ENCODE peak calls at places on chromosomes 12 and 14, in nine cellular contexts. One of them, this sample, is unnamed. For H3K4me1, the result is how much of the 10 kb centered on the place peaks cover.

GRCh38 chr12:112340983-112341840 is 41.0 kb downstream of the HECTD4 start:
- DNase-seq in H9: no peak
- DNase-seq in adrenal gland: no peak
- DNase-seq in cardiac muscle cell: no peak
- DNase-seq in endodermal cell: no peak
- DNase-seq in left ventricle myocardium inferior: no peak
- DNase-seq in foreskin keratinocyte: no peak
- DNase-seq in CD8-positive, alpha-beta T cell: no peak
- DNase-seq in astrocyte: no peak
- DNase-seq in this sample: no peak

GRCh38 chr12:75086086-75087038 is 123.3 kb downstream of the KCNC2 start:
- DNase-seq in H9: no peak
- DNase-seq in adrenal gland: no peak
- DNase-seq in cardiac muscle cell: no peak
- DNase-seq in endodermal cell: no peak
- DNase-seq in left ventricle myocardium inferior: no peak
- DNase-seq in foreskin keratinocyte: no peak
- DNase-seq in CD8-positive, alpha-beta T cell: no peak
- DNase-seq in astrocyte: peak
- DNase-seq in this sample: no peak

GRCh38 chr14:64971452-64971889 is 665 bp downstream of the RAB15 start:
- DNase-seq in H9: no peak
- DNase-seq in adrenal gland: no peak
- DNase-seq in cardiac muscle cell: no peak
- DNase-seq in endodermal cell: peak
- DNase-seq in left ventricle myocardium inferior: no peak
- DNase-seq in foreskin keratinocyte: no peak
- DNase-seq in CD8-positive, alpha-beta T cell: no peak
- DNase-seq in astrocyte: no peak
- DNase-seq in this sample: no peak

GRCh38 chr14:61219673-61220072 is 61.5 kb downstream of the TMEM30B start:
- DNase-seq in H9: no peak
- DNase-seq in adrenal gland: no peak
- DNase-seq in cardiac muscle cell: no peak
- DNase-seq in endodermal cell: no peak
- DNase-seq in left ventricle myocardium inferior: no peak
- DNase-seq in foreskin keratinocyte: no peak
- DNase-seq in CD8-positive, alpha-beta T cell: no peak
- DNase-seq in astrocyte: no peak
- DNase-seq in this sample: no peak

GRCh38 chr14:45426685-45427282 is 173.8 kb upstream of the MIS18BP1 start:
- DNase-seq in H9: peak
- DNase-seq in adrenal gland: no peak
- DNase-seq in cardiac muscle cell: peak
- DNase-seq in endodermal cell: peak
- DNase-seq in left ventricle myocardium inferior: no peak
- DNase-seq in foreskin keratinocyte: peak
- DNase-seq in CD8-positive, alpha-beta T cell: no peak
- DNase-seq in astrocyte: peak
- DNase-seq in this sample: no peak

GRCh38 chr12:88153959-88154358 is 11.9 kb downstream of the TMTC3 start:
- DNase-seq in H9: no peak
- DNase-seq in adrenal gland: no peak
- DNase-seq in cardiac muscle cell: peak
- DNase-seq in endodermal cell: no peak
- DNase-seq in left ventricle myocardium inferior: no peak
- DNase-seq in foreskin keratinocyte: no peak
- DNase-seq in CD8-positive, alpha-beta T cell: no peak
- DNase-seq in astrocyte: peak
- DNase-seq in this sample: no peak

GRCh38 chr14:86450075-86450474 is 920.1 kb downstream of the FLRT2 start:
- DNase-seq in H9: no peak
- DNase-seq in adrenal gland: no peak
- DNase-seq in cardiac muscle cell: no peak
- DNase-seq in endodermal cell: no peak
- DNase-seq in left ventricle myocardium inferior: no peak
- DNase-seq in foreskin keratinocyte: no peak
- DNase-seq in CD8-positive, alpha-beta T cell: no peak
- DNase-seq in astrocyte: no peak
- DNase-seq in this sample: no peak

GRCh38 chr14:66398437-66398836 is 87.7 kb upstream of the CCDC196 start:
- DNase-seq in H9: no peak
- DNase-seq in adrenal gland: no peak
- DNase-seq in cardiac muscle cell: no peak
- DNase-seq in endodermal cell: no peak
- DNase-seq in left ventricle myocardium inferior: no peak
- DNase-seq in foreskin keratinocyte: no peak
- DNase-seq in CD8-positive, alpha-beta T cell: no peak
- DNase-seq in astrocyte: no peak
- DNase-seq in this sample: no peak

GRCh38 chr14:99426796-99427346 is 53.8 kb downstream of the SETD3 start:
- DNase-seq in H9: no peak
- DNase-seq in adrenal gland: no peak
- DNase-seq in cardiac muscle cell: no peak
- DNase-seq in endodermal cell: no peak
- DNase-seq in left ventricle myocardium inferior: no peak
- DNase-seq in foreskin keratinocyte: no peak
- DNase-seq in CD8-positive, alpha-beta T cell: no peak
- DNase-seq in astrocyte: no peak
- DNase-seq in this sample: no peak

GRCh38 chr14:69980457-69981414 is 101.5 kb downstream of the SMOC1 start:
- DNase-seq in H9: peak
- DNase-seq in adrenal gland: no peak
- DNase-seq in cardiac muscle cell: peak
- DNase-seq in endodermal cell: no peak
- DNase-seq in left ventricle myocardium inferior: no peak
- DNase-seq in foreskin keratinocyte: peak
- DNase-seq in CD8-positive, alpha-beta T cell: no peak
- DNase-seq in astrocyte: no peak
- DNase-seq in this sample: no peak

GRCh38 chr12:69332815-69333358 is 15.3 kb upstream of the LYZ start:
- DNase-seq in H9: no peak
- DNase-seq in adrenal gland: no peak
- DNase-seq in cardiac muscle cell: no peak
- DNase-seq in endodermal cell: peak
- DNase-seq in left ventricle myocardium inferior: no peak
- DNase-seq in foreskin keratinocyte: no peak
- DNase-seq in CD8-positive, alpha-beta T cell: no peak
- DNase-seq in astrocyte: no peak
- DNase-seq in this sample: no peak

GRCh38 chr14:97539389-97539786 is 742.2 kb downstream of the VRK1 start:
- DNase-seq in H9: no peak
- DNase-seq in adrenal gland: no peak
- DNase-seq in cardiac muscle cell: no peak
- DNase-seq in endodermal cell: peak
- DNase-seq in left ventricle myocardium inferior: no peak
- DNase-seq in foreskin keratinocyte: no peak
- DNase-seq in CD8-positive, alpha-beta T cell: no peak
- DNase-seq in astrocyte: no peak
- DNase-seq in this sample: no peak

GRCh38 chr12:119020377-119021360 is 39.3 kb downstream of the SRRM4 start:
- DNase-seq in H9: peak
- DNase-seq in adrenal gland: peak
- DNase-seq in cardiac muscle cell: peak
- DNase-seq in endodermal cell: peak
- DNase-seq in left ventricle myocardium inferior: peak
- DNase-seq in foreskin keratinocyte: no peak
- DNase-seq in CD8-positive, alpha-beta T cell: no peak
- DNase-seq in astrocyte: no peak
- DNase-seq in this sample: peak

GRCh38 chr14:100106260-100106659 is 41.0 kb downstream of the EVL start:
- DNase-seq in H9: no peak
- DNase-seq in adrenal gland: no peak
- DNase-seq in cardiac muscle cell: no peak
- DNase-seq in endodermal cell: no peak
- DNase-seq in left ventricle myocardium inferior: no peak
- DNase-seq in foreskin keratinocyte: no peak
- DNase-seq in CD8-positive, alpha-beta T cell: no peak
- DNase-seq in astrocyte: no peak
- DNase-seq in this sample: no peak

GRCh38 chr12:40382217-40382616 is 157.4 kb downstream of the LRRK2 start:
- DNase-seq in H9: no peak
- DNase-seq in adrenal gland: no peak
- DNase-seq in cardiac muscle cell: no peak
- DNase-seq in endodermal cell: no peak
- DNase-seq in left ventricle myocardium inferior: no peak
- DNase-seq in foreskin keratinocyte: no peak
- DNase-seq in CD8-positive, alpha-beta T cell: no peak
- DNase-seq in astrocyte: no peak
- DNase-seq in this sample: no peak

GRCh38 chr14:106789318-106789717 is 1262.9 kb downstream of the TMEM121 start:
- DNase-seq in H9: no peak
- DNase-seq in adrenal gland: no peak
- DNase-seq in cardiac muscle cell: no peak
- DNase-seq in endodermal cell: no peak
- DNase-seq in left ventricle myocardium inferior: no peak
- DNase-seq in foreskin keratinocyte: no peak
- DNase-seq in CD8-positive, alpha-beta T cell: no peak
- DNase-seq in astrocyte: no peak
- DNase-seq in this sample: no peak

GRCh38 chr14:49303952-49304516 is 282.1 kb downstream of the RPS29 start:
- DNase-seq in H9: peak
- DNase-seq in adrenal gland: peak
- DNase-seq in cardiac muscle cell: peak
- DNase-seq in endodermal cell: peak
- DNase-seq in left ventricle myocardium inferior: no peak
- DNase-seq in foreskin keratinocyte: no peak
- DNase-seq in CD8-positive, alpha-beta T cell: no peak
- DNase-seq in astrocyte: peak
- DNase-seq in this sample: peak

GRCh38 chr14:101325319-101325718 is 236.0 kb upstream of the DIO3 start:
- DNase-seq in H9: no peak
- DNase-seq in adrenal gland: no peak
- DNase-seq in cardiac muscle cell: no peak
- DNase-seq in endodermal cell: no peak
- DNase-seq in left ventricle myocardium inferior: no peak
- DNase-seq in foreskin keratinocyte: no peak
- DNase-seq in CD8-positive, alpha-beta T cell: no peak
- DNase-seq in astrocyte: no peak
- DNase-seq in this sample: no peak

DNA sequence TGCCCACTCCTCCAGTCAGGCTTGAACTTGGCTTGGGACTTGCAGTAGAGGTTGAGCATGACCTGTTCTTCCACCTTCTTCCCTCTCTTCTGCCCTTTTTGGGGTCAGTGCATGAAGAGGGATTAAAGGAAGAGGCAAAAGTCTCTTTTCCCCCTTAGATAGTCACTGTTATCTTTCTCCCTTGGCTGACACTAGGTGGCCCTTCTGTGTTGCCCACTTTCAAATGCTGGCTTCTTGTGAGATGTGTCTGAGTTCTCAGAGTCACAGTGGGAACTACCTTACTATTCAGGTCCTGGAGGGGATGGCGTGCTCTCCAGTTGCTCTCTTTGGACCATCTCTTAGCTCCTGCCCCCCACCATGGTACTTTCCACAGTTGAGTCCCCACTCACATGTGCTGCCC is 73.6 kb downstream of the GPR65 start:
- DNase-seq in H9: no peak
- DNase-seq in adrenal gland: no peak
- DNase-seq in cardiac muscle cell: no peak
- DNase-seq in endodermal cell: peak
- DNase-seq in left ventricle myocardium inferior: no peak
- DNase-seq in foreskin keratinocyte: no peak
- DNase-seq in CD8-positive, alpha-beta T cell: no peak
- DNase-seq in astrocyte: no peak
- DNase-seq in this sample: no peak
- H3K4me1 ChIP-seq in H9: under half
- H3K4me1 ChIP-seq in adrenal gland: under half
- H3K4me1 ChIP-seq in cardiac muscle cell: under half
- H3K4me1 ChIP-seq in endodermal cell: under half
- H3K4me1 ChIP-seq in left ventricle myocardium inferior: under half
- H3K4me1 ChIP-seq in foreskin keratinocyte: under half
- H3K4me1 ChIP-seq in CD8-positive, alpha-beta T cell: under half
- H3K4me1 ChIP-seq in astrocyte: under half
- H3K4me1 ChIP-seq in this sample: under half

DNA sequence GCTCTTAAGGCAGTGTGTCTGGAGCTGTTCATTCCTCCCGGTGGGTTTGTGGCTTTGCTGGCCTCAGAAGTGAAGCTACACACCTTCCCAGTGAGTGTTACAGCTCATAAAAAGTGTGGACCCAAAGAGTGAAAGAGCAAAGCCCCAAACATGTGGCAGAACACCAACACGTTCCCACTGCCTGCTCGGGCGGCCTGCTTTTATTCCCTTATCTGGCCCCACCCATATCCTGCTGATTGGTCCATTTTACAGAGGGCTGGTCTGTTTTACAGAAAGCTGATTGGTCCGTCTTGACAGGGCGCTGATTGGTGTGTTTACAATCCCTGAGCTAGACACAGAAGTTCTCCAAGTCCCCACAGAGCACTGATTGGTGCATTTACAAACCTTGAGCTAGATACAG is 2.3 kb upstream of the SIVA1 start:
- DNase-seq in H9: no peak
- DNase-seq in adrenal gland: no peak
- DNase-seq in cardiac muscle cell: no peak
- DNase-seq in endodermal cell: no peak
- DNase-seq in left ventricle myocardium inferior: no peak
- DNase-seq in foreskin keratinocyte: no peak
- DNase-seq in CD8-positive, alpha-beta T cell: no peak
- DNase-seq in astrocyte: no peak
- DNase-seq in this sample: no peak
- H3K27ac ChIP-seq in H9: no peak
- H3K27ac ChIP-seq in adrenal gland: no peak
- H3K27ac ChIP-seq in cardiac muscle cell: no peak
- H3K27ac ChIP-seq in endodermal cell: no peak
- H3K27ac ChIP-seq in left ventricle myocardium inferior: no peak
- H3K27ac ChIP-seq in foreskin keratinocyte: no peak
- H3K27ac ChIP-seq in CD8-positive, alpha-beta T cell: no peak
- H3K27ac ChIP-seq in astrocyte: no peak
- H3K27ac ChIP-seq in this sample: no peak

DNA sequence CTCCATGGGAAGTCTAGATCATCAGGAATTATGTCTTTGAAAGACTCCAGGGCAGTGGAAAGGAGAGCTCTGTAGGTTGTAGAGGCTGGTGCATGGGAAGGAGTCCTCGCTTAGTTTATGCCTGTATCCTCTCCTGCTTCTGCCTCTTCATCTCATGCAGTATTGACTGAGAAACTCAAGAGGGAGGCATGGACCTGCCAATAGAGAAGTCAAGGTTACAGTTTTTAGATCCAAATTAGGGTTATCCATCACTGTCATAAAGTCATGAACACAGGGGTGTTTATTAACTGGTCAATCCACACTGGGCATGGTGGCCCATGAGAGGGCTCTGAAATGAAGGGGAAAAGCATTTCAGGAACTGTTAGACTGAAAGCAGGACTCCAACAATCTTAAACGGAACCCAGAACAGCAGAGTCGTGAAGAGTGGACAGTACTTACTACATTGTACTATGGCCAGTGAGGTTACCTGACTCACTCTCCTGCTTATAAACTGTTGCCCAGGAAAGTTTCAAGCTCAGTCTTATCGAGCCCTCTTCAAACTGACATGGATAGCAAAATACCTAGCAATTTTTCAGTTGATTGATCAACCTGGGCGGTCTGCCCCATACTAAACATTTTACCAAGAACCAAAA is 30.1 kb upstream of the DHRS7 start:
- DNase-seq in H9: no peak
- DNase-seq in adrenal gland: no peak
- DNase-seq in cardiac muscle cell: no peak
- DNase-seq in endodermal cell: no peak
- DNase-seq in left ventricle myocardium inferior: no peak
- DNase-seq in foreskin keratinocyte: no peak
- DNase-seq in CD8-positive, alpha-beta T cell: no peak
- DNase-seq in astrocyte: no peak
- DNase-seq in this sample: no peak
- TF ChIP-seq CTCF in H9: peak
- TF ChIP-seq CTCF in adrenal gland: no peak
- TF ChIP-seq CTCF in cardiac muscle cell: no peak
- TF ChIP-seq CTCF in endodermal cell: peak
- TF ChIP-seq CTCF in left ventricle myocardium inferior: peak
- TF ChIP-seq CTCF in foreskin keratinocyte: peak
- TF ChIP-seq CTCF in CD8-positive, alpha-beta T cell: no peak
- TF ChIP-seq CTCF in astrocyte: no peak
- TF ChIP-seq CTCF in this sample: peak

GRCh38 chr14:105473677-105474477 is 744 bp upstream of the CRIP2 start:
- DNase-seq in H9: peak
- DNase-seq in adrenal gland: peak
- DNase-seq in cardiac muscle cell: peak
- DNase-seq in endodermal cell: peak
- DNase-seq in left ventricle myocardium inferior: peak
- DNase-seq in foreskin keratinocyte: no peak
- DNase-seq in CD8-positive, alpha-beta T cell: peak
- DNase-seq in astrocyte: peak
- DNase-seq in this sample: peak
- H3K4me1 ChIP-seq in H9: under half
- H3K4me1 ChIP-seq in adrenal gland: half or more
- H3K4me1 ChIP-seq in cardiac muscle cell: half or more
- H3K4me1 ChIP-seq in endodermal cell: under half
- H3K4me1 ChIP-seq in left ventricle myocardium inferior: half or more
- H3K4me1 ChIP-seq in foreskin keratinocyte: under half
- H3K4me1 ChIP-seq in CD8-positive, alpha-beta T cell: under half
- H3K4me1 ChIP-seq in astrocyte: under half
- H3K4me1 ChIP-seq in this sample: half or more